ENCODE peak calls at places on chromosomes 2 and 18, in five cellular contexts. One of them, this sample, is unnamed.

GRCh38 chr2:180959787-180960186 is 20.6 kb upstream of the UBE2E3 start:
- DNase-seq in naive thymus-derived CD4-positive, alpha-beta T cell: no peak
- DNase-seq in sigmoid colon: no peak
- DNase-seq in NT2/D1: no peak
- DNase-seq in pancreas: no peak
- DNase-seq in this sample: no peak

GRCh38 chr2:164599954-164600589 is 21.2 kb downstream of the GRB14 start:
- DNase-seq in pancreas: peak; percentile 65
- DNase-seq in NT2/D1: peak; percentile 62
- DNase-seq in sigmoid colon: no peak
- DNase-seq in naive thymus-derived CD4-positive, alpha-beta T cell: no peak
- DNase-seq in this sample: no peak

GRCh38 chr2:234842753-234843152 is 109.1 kb upstream of the SH3BP4 start:
- DNase-seq in NT2/D1: no peak
- DNase-seq in pancreas: no peak
- DNase-seq in sigmoid colon: no peak
- DNase-seq in naive thymus-derived CD4-positive, alpha-beta T cell: no peak
- DNase-seq in this sample: no peak

GRCh38 chr18:24539866-24540604 is 79.6 kb downstream of the HRH4 start:
- DNase-seq in sigmoid colon: no peak
- DNase-seq in NT2/D1: no peak
- DNase-seq in naive thymus-derived CD4-positive, alpha-beta T cell: no peak
- DNase-seq in pancreas: no peak
- DNase-seq in this sample: no peak

GRCh38 chr2:69291004-69291650 is 95.9 kb downstream of the GFPT1 start:
- DNase-seq in pancreas: no peak
- DNase-seq in naive thymus-derived CD4-positive, alpha-beta T cell: no peak
- DNase-seq in NT2/D1: no peak
- DNase-seq in sigmoid colon: no peak
- DNase-seq in this sample: no peak

GRCh38 chr2:120546077-120546864 is 189.4 kb upstream of the GLI2 start:
- DNase-seq in NT2/D1: no peak
- DNase-seq in pancreas: no peak
- DNase-seq in naive thymus-derived CD4-positive, alpha-beta T cell: no peak
- DNase-seq in sigmoid colon: peak; percentile 74
- DNase-seq in this sample: no peak

GRCh38 chr2:72605836-72606442 is 219.9 kb downstream of the EXOC6B start:
- DNase-seq in pancreas: no peak
- DNase-seq in naive thymus-derived CD4-positive, alpha-beta T cell: no peak
- DNase-seq in sigmoid colon: no peak
- DNase-seq in NT2/D1: no peak
- DNase-seq in this sample: no peak

GRCh38 chr2:16102976-16103380 is 162.6 kb downstream of the MYCN start:
- DNase-seq in sigmoid colon: no peak
- DNase-seq in naive thymus-derived CD4-positive, alpha-beta T cell: no peak
- DNase-seq in pancreas: no peak
- DNase-seq in NT2/D1: no peak
- DNase-seq in this sample: no peak

GRCh38 chr2:151374426-151374825 is 17.0 kb downstream of the TNFAIP6 start:
- DNase-seq in naive thymus-derived CD4-positive, alpha-beta T cell: no peak
- DNase-seq in NT2/D1: no peak
- DNase-seq in pancreas: no peak
- DNase-seq in sigmoid colon: no peak
- DNase-seq in this sample: peak; percentile 56

GRCh38 chr2:68889500-68889899 is 18.3 kb upstream of the BMP10 start:
- DNase-seq in pancreas: no peak
- DNase-seq in sigmoid colon: no peak
- DNase-seq in NT2/D1: no peak
- DNase-seq in naive thymus-derived CD4-positive, alpha-beta T cell: no peak
- DNase-seq in this sample: no peak

GRCh38 chr2:37579314-37579713 is 92.1 kb downstream of the CDC42EP3 start:
- DNase-seq in NT2/D1: no peak
- DNase-seq in sigmoid colon: no peak
- DNase-seq in pancreas: no peak
- DNase-seq in naive thymus-derived CD4-positive, alpha-beta T cell: no peak
- DNase-seq in this sample: no peak

GRCh38 chr2:195009202-195009601 is 647.8 kb upstream of the SLC39A10 start:
- DNase-seq in pancreas: no peak
- DNase-seq in naive thymus-derived CD4-positive, alpha-beta T cell: no peak
- DNase-seq in NT2/D1: no peak
- DNase-seq in sigmoid colon: no peak
- DNase-seq in this sample: no peak

GRCh38 chr2:64760131-64760530 is 106.4 kb upstream of the SERTAD2 start:
- DNase-seq in naive thymus-derived CD4-positive, alpha-beta T cell: no peak
- DNase-seq in sigmoid colon: no peak
- DNase-seq in pancreas: no peak
- DNase-seq in NT2/D1: no peak
- DNase-seq in this sample: no peak

GRCh38 chr2:221596192-221596591 is 24.1 kb upstream of the EPHA4 start:
- DNase-seq in pancreas: no peak
- DNase-seq in NT2/D1: no peak
- DNase-seq in naive thymus-derived CD4-positive, alpha-beta T cell: no peak
- DNase-seq in sigmoid colon: no peak
- DNase-seq in this sample: no peak

GRCh38 chr2:43045866-43046265 is 180.5 kb downstream of the ZFP36L2 start:
- DNase-seq in naive thymus-derived CD4-positive, alpha-beta T cell: no peak
- DNase-seq in sigmoid colon: no peak
- DNase-seq in NT2/D1: no peak
- DNase-seq in pancreas: no peak
- DNase-seq in this sample: no peak

GRCh38 chr18:35268811-35269210 is 21.2 kb downstream of the ZSCAN30 start:
- DNase-seq in NT2/D1: no peak
- DNase-seq in pancreas: no peak
- DNase-seq in sigmoid colon: no peak
- DNase-seq in naive thymus-derived CD4-positive, alpha-beta T cell: no peak
- DNase-seq in this sample: no peak

GRCh38 chr2:14673351-14673875 is 40.9 kb downstream of the LRATD1 start:
- DNase-seq in NT2/D1: no peak
- DNase-seq in sigmoid colon: no peak
- DNase-seq in naive thymus-derived CD4-positive, alpha-beta T cell: no peak
- DNase-seq in pancreas: no peak
- DNase-seq in this sample: no peak

GRCh38 chr2:189876271-189876670 is 92.0 kb downstream of the PMS1 start:
- DNase-seq in pancreas: no peak
- DNase-seq in NT2/D1: no peak
- DNase-seq in sigmoid colon: no peak
- DNase-seq in naive thymus-derived CD4-positive, alpha-beta T cell: no peak
- DNase-seq in this sample: no peak

GRCh38 chr2:18749912-18750526 is 160.7 kb upstream of the NT5C1B start:
- DNase-seq in sigmoid colon: peak; percentile 77
- DNase-seq in naive thymus-derived CD4-positive, alpha-beta T cell: no peak
- DNase-seq in pancreas: peak; percentile 61
- DNase-seq in NT2/D1: peak; percentile 25
- DNase-seq in this sample: peak; percentile 47

GRCh38 chr2:120559401-120559800 is 176.3 kb upstream of the GLI2 start:
- DNase-seq in pancreas: no peak
- DNase-seq in sigmoid colon: no peak
- DNase-seq in NT2/D1: no peak
- DNase-seq in naive thymus-derived CD4-positive, alpha-beta T cell: no peak
- DNase-seq in this sample: no peak

GRCh38 chr2:206597716-206598218 is 44.5 kb upstream of the FAM237A start:
- DNase-seq in pancreas: no peak
- DNase-seq in sigmoid colon: no peak
- DNase-seq in NT2/D1: no peak
- DNase-seq in naive thymus-derived CD4-positive, alpha-beta T cell: no peak
- DNase-seq in this sample: no peak

GRCh38 chr18:50287441-50288347 is at the start of gene CXXC1:
- DNase-seq in NT2/D1: peak; percentile 94
- DNase-seq in sigmoid colon: peak; percentile 99
- DNase-seq in naive thymus-derived CD4-positive, alpha-beta T cell: peak; percentile 91
- DNase-seq in pancreas: peak; percentile 98
- DNase-seq in this sample: peak; percentile 99

GRCh38 chr2:109516445-109517117 is 97.2 kb downstream of the SEPTIN10 start:
- DNase-seq in sigmoid colon: no peak
- DNase-seq in pancreas: peak; percentile 33
- DNase-seq in NT2/D1: peak; percentile 66
- DNase-seq in naive thymus-derived CD4-positive, alpha-beta T cell: no peak
- DNase-seq in this sample: no peak

DNA sequence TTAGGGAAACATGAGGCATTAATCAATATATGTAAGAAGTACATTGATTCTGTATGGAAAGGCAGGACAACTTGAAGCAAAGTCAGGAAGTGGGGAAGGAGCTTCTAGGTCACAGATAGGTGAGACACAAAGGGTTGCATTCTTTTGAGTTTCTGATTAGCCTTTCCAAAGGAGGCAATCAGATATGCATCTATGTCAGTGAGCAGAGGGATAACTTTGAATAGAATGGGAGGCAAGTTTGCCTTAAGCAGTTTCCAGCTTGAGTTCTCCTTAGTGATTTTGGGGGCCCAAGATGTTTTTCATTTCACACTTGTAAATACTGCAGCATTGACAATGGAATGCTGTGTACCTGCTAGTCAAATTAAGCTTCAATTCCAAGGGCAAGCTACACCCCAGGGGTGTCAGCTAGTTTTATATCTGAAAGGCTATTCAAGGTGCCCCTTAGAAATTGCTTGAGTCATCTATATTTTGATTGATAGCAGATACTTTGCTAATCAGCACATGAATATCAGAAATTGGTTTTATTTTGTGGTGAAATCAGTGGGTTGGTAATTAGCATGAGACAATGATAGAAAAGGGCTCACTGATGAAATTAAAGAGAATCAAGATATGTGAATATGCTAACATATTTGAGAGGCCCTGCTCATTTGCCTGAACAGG is 131.6 kb downstream of the TMEM17 start:
- DNase-seq in NT2/D1: no peak
- DNase-seq in pancreas: no peak
- DNase-seq in sigmoid colon: no peak
- DNase-seq in naive thymus-derived CD4-positive, alpha-beta T cell: no peak
- DNase-seq in this sample: no peak
- H3K9me3 ChIP-seq in NT2/D1: peaks cover 42% of the 10 kb centered on the region
- H3K9me3 ChIP-seq in pancreas: no peaks in the 10 kb centered on the region
- H3K9me3 ChIP-seq in sigmoid colon: no peaks in the 10 kb centered on the region
- H3K9me3 ChIP-seq in naive thymus-derived CD4-positive, alpha-beta T cell: no peaks in the 10 kb centered on the region
- H3K9me3 ChIP-seq in this sample: no peaks in the 10 kb centered on the region

DNA sequence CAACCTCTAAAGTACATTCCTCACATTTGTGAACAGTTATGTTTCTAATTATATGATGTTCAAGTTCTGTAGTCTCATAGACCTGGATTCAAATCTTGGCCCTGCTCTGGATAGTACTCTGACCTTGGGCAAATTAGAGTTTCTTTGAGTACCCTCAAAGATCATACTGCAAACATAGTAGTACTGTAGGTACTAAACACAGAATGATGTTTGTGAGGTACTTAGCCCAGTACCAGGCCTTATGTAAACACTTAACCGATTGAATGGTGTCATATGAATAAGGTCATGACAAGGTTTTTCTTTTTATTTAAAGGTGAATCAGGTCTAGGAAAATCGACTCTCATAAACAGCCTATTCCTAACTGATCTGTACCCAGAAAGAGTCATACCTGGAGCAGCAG is 19.1 kb downstream of the SEPTIN2 start:
- DNase-seq in pancreas: no peak
- DNase-seq in NT2/D1: no peak
- DNase-seq in sigmoid colon: no peak
- DNase-seq in naive thymus-derived CD4-positive, alpha-beta T cell: no peak
- DNase-seq in this sample: no peak
- H3K36me3 ChIP-seq in pancreas: peaks cover 37% of the 10 kb centered on the region
- H3K36me3 ChIP-seq in NT2/D1: peaks cover 85% of the 10 kb centered on the region
- H3K36me3 ChIP-seq in sigmoid colon: peaks cover 23% of the 10 kb centered on the region
- H3K36me3 ChIP-seq in naive thymus-derived CD4-positive, alpha-beta T cell: peaks cover 8% of the 10 kb centered on the region
- H3K36me3 ChIP-seq in this sample: peaks cover 44% of the 10 kb centered on the region

GRCh38 chr18:22543764-22544163 is 126.0 kb upstream of the CTAGE1 start:
- DNase-seq in sigmoid colon: no peak
- DNase-seq in pancreas: no peak
- DNase-seq in naive thymus-derived CD4-positive, alpha-beta T cell: no peak
- DNase-seq in NT2/D1: no peak
- DNase-seq in this sample: no peak

GRCh38 chr18:22542400-22542835 is 124.7 kb upstream of the CTAGE1 start:
- DNase-seq in sigmoid colon: no peak
- DNase-seq in pancreas: no peak
- DNase-seq in NT2/D1: no peak
- DNase-seq in naive thymus-derived CD4-positive, alpha-beta T cell: no peak
- DNase-seq in this sample: no peak

GRCh38 chr18:22545091-22545795 is 127.5 kb upstream of the CTAGE1 start:
- DNase-seq in NT2/D1: no peak
- DNase-seq in sigmoid colon: no peak
- DNase-seq in pancreas: no peak
- DNase-seq in naive thymus-derived CD4-positive, alpha-beta T cell: no peak
- DNase-seq in this sample: no peak

GRCh38 chr18:22546905-22547304 is 129.2 kb upstream of the CTAGE1 start:
- DNase-seq in naive thymus-derived CD4-positive, alpha-beta T cell: no peak
- DNase-seq in pancreas: no peak
- DNase-seq in sigmoid colon: no peak
- DNase-seq in NT2/D1: no peak
- DNase-seq in this sample: no peak

GRCh38 chr18:22544626-22545025 is 126.9 kb upstream of the CTAGE1 start:
- DNase-seq in sigmoid colon: no peak
- DNase-seq in NT2/D1: no peak
- DNase-seq in naive thymus-derived CD4-positive, alpha-beta T cell: no peak
- DNase-seq in pancreas: no peak
- DNase-seq in this sample: no peak
- H3K9me3 ChIP-seq in sigmoid colon: no peaks in the 10 kb centered on the region
- H3K9me3 ChIP-seq in NT2/D1: no peaks in the 10 kb centered on the region
- H3K9me3 ChIP-seq in naive thymus-derived CD4-positive, alpha-beta T cell: no peaks in the 10 kb centered on the region
- H3K9me3 ChIP-seq in pancreas: no peaks in the 10 kb centered on the region
- H3K9me3 ChIP-seq in this sample: no peaks in the 10 kb centered on the region

GRCh38 chr2:235961711-235962110 is 206.5 kb downstream of the GBX2 start:
- DNase-seq in sigmoid colon: peak; percentile 17
- DNase-seq in naive thymus-derived CD4-positive, alpha-beta T cell: no peak
- DNase-seq in NT2/D1: no peak
- DNase-seq in pancreas: no peak
- DNase-seq in this sample: no peak

GRCh38 chr2:235960716-235961640 is 207.2 kb downstream of the GBX2 start:
- DNase-seq in sigmoid colon: peak; percentile 56
- DNase-seq in NT2/D1: no peak
- DNase-seq in pancreas: no peak
- DNase-seq in naive thymus-derived CD4-positive, alpha-beta T cell: no peak
- DNase-seq in this sample: no peak

GRCh38 chr2:235958631-235959395 is 209.4 kb downstream of the GBX2 start:
- DNase-seq in sigmoid colon: peak; percentile 33
- DNase-seq in NT2/D1: no peak
- DNase-seq in pancreas: no peak
- DNase-seq in naive thymus-derived CD4-positive, alpha-beta T cell: no peak
- DNase-seq in this sample: no peak

GRCh38 chr2:235958221-235958620 is 210.0 kb downstream of the GBX2 start:
- DNase-seq in sigmoid colon: peak; percentile 35
- DNase-seq in naive thymus-derived CD4-positive, alpha-beta T cell: no peak
- DNase-seq in NT2/D1: no peak
- DNase-seq in pancreas: no peak
- DNase-seq in this sample: no peak

DNA sequence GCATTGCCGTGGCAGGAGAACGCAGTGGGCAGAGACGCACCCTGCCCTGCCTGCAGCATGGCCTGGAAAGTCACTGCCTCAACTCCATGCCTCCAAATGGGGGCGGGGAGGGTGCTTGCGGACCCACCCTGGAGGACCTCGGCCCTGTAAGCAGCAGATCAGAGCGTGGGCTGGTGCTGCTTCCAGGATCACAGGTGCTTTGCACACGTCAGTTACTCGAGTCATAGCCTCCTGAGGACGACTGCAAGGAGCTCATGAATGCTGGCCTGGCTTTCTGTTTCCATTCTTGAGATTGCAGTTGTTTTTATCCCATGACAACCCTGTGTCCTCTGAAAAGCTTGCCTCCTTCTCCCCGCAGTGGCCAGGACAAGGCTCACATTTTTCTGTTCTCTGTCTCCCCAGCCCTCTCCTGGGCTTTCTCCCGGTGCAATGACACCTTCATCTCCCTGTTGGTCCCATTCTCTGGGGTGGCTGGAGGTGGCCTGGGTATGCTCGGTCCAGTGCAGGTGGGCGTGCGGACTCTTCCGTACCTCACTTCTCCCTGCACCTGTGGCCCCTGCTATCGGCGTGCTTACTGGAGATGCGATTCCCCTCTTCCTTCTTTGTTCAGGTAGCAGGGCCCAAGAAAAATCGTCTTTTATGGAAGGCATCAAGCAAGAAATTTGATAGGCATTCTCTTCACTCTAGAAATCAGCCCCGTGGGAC is 208.0 kb downstream of the GBX2 start:
- DNase-seq in NT2/D1: no peak
- DNase-seq in pancreas: no peak
- DNase-seq in sigmoid colon: peak; percentile 38
- DNase-seq in naive thymus-derived CD4-positive, alpha-beta T cell: no peak
- DNase-seq in this sample: no peak
- H3K36me3 ChIP-seq in NT2/D1: no peaks in the 10 kb centered on the region
- H3K36me3 ChIP-seq in pancreas: no peaks in the 10 kb centered on the region
- H3K36me3 ChIP-seq in sigmoid colon: no peaks in the 10 kb centered on the region
- H3K36me3 ChIP-seq in naive thymus-derived CD4-positive, alpha-beta T cell: no peaks in the 10 kb centered on the region
- H3K36me3 ChIP-seq in this sample: no peaks in the 10 kb centered on the region